ENCODE peak calls at places on chromosomes 13 and 19, in four cellular contexts. One of them, this sample, is unnamed.
A peak's percentile ranks its signal among the peaks of the same experiment; 100 is the strongest.

GRCh38 chr13:25796474-25796873 is 255.3 kb downstream of the SHISA2 start:
- DNase-seq in BJ: no peak
- DNase-seq in psoas muscle: no peak
- DNase-seq in fibroblast of pulmonary artery: no peak
- DNase-seq in this sample: no peak

GRCh38 chr13:26589754-26590153 is 32.3 kb downstream of the WASF3 start:
- DNase-seq in BJ: no peak
- DNase-seq in psoas muscle: no peak
- DNase-seq in fibroblast of pulmonary artery: peak; percentile 48
- DNase-seq in this sample: no peak

GRCh38 chr19:4518345-4519171 is at the start of gene PLIN4:
- DNase-seq in BJ: no peak
- DNase-seq in psoas muscle: peak; percentile 96
- DNase-seq in fibroblast of pulmonary artery: peak; percentile 85
- DNase-seq in this sample: no peak

GRCh38 chr19:7833225-7834156 is 3.5 kb downstream of the EVI5L start:
- DNase-seq in BJ: no peak
- DNase-seq in psoas muscle: no peak
- DNase-seq in fibroblast of pulmonary artery: peak; percentile 81
- DNase-seq in this sample: no peak

GRCh38 chr19:34096020-34096915 is 76.0 kb upstream of the LSM14A start:
- DNase-seq in BJ: no peak
- DNase-seq in psoas muscle: no peak
- DNase-seq in fibroblast of pulmonary artery: peak; percentile 73
- DNase-seq in this sample: peak; percentile 11

GRCh38 chr19:47315125-47315821 is 5.6 kb downstream of the C5AR1 start:
- DNase-seq in BJ: peak; percentile 66
- DNase-seq in psoas muscle: no peak
- DNase-seq in fibroblast of pulmonary artery: peak; percentile 97
- DNase-seq in this sample: peak; percentile 77

GRCh38 chr13:44373601-44374347 is at the start of gene SERP2:
- DNase-seq in BJ: no peak
- DNase-seq in psoas muscle: peak; percentile 62
- DNase-seq in fibroblast of pulmonary artery: peak; percentile 15
- DNase-seq in this sample: no peak

GRCh38 chr19:19651076-19651475 is 7.6 kb upstream of the GMIP start:
- DNase-seq in BJ: no peak
- DNase-seq in psoas muscle: no peak
- DNase-seq in fibroblast of pulmonary artery: no peak
- DNase-seq in this sample: no peak

GRCh38 chr13:114080739-114081561 is 51.5 kb downstream of the RASA3 start:
- DNase-seq in BJ: no peak
- DNase-seq in psoas muscle: peak; percentile 38
- DNase-seq in fibroblast of pulmonary artery: no peak
- DNase-seq in this sample: no peak

GRCh38 chr13:24745516-24745860 is 18.5 kb upstream of the RNF17 start:
- DNase-seq in BJ: no peak
- DNase-seq in psoas muscle: no peak
- DNase-seq in fibroblast of pulmonary artery: no peak
- DNase-seq in this sample: no peak

GRCh38 chr19:3115916-3116602 is 19.8 kb upstream of the GNA15 start:
- DNase-seq in BJ: no peak
- DNase-seq in psoas muscle: peak; percentile 45
- DNase-seq in fibroblast of pulmonary artery: no peak
- DNase-seq in this sample: no peak

GRCh38 chr19:38268539-38268938 is 4.2 kb downstream of the SPINT2 start:
- DNase-seq in BJ: no peak
- DNase-seq in psoas muscle: no peak
- DNase-seq in fibroblast of pulmonary artery: no peak
- DNase-seq in this sample: no peak

GRCh38 chr13:96052655-96053002 is 572 bp downstream of the UGGT2 start:
- DNase-seq in BJ: peak; percentile 7
- DNase-seq in psoas muscle: no peak
- DNase-seq in fibroblast of pulmonary artery: peak; percentile 72
- DNase-seq in this sample: peak; percentile 20

GRCh38 chr13:24680258-24680920 is at the start of gene ATP12A:
- DNase-seq in BJ: no peak
- DNase-seq in psoas muscle: no peak
- DNase-seq in fibroblast of pulmonary artery: no peak
- DNase-seq in this sample: no peak

GRCh38 chr13:21638319-21639282 is 32.3 kb upstream of the FGF9 start:
- DNase-seq in BJ: no peak
- DNase-seq in psoas muscle: no peak
- DNase-seq in fibroblast of pulmonary artery: peak; percentile 43
- DNase-seq in this sample: no peak

GRCh38 chr19:10643968-10644290 is 10.2 kb upstream of the ILF3 start:
- DNase-seq in BJ: no peak
- DNase-seq in psoas muscle: no peak
- DNase-seq in fibroblast of pulmonary artery: no peak
- DNase-seq in this sample: no peak

GRCh38 chr13:44809152-44809551 is 180.1 kb downstream of the NUFIP1 start:
- DNase-seq in BJ: no peak
- DNase-seq in psoas muscle: no peak
- DNase-seq in fibroblast of pulmonary artery: no peak
- DNase-seq in this sample: no peak

GRCh38 chr19:56720281-56720680 is 48.7 kb upstream of the ZNF835 start:
- DNase-seq in BJ: no peak
- DNase-seq in psoas muscle: no peak
- DNase-seq in fibroblast of pulmonary artery: no peak
- DNase-seq in this sample: no peak

GRCh38 chr13:70580825-70581224 is 472.6 kb upstream of the KLHL1 start:
- DNase-seq in BJ: no peak
- DNase-seq in psoas muscle: no peak
- DNase-seq in fibroblast of pulmonary artery: no peak
- DNase-seq in this sample: no peak

GRCh38 chr19:50036905-50037304 is 11.1 kb downstream of the ZNF473 start:
- DNase-seq in BJ: no peak
- DNase-seq in psoas muscle: no peak
- DNase-seq in fibroblast of pulmonary artery: no peak
- DNase-seq in this sample: no peak

GRCh38 chr19:7703332-7703731 is 1.4 kb upstream of the FCER2 start:
- DNase-seq in BJ: no peak
- DNase-seq in psoas muscle: no peak
- DNase-seq in fibroblast of pulmonary artery: no peak
- DNase-seq in this sample: no peak

GRCh38 chr19:14407889-14408640 is 11.1 kb downstream of the DDX39A start:
- DNase-seq in BJ: no peak
- DNase-seq in psoas muscle: no peak
- DNase-seq in fibroblast of pulmonary artery: no peak
- DNase-seq in this sample: no peak

GRCh38 chr19:38224014-38224862 is at the start of gene DPF1:
- DNase-seq in BJ: no peak
- DNase-seq in psoas muscle: no peak
- DNase-seq in fibroblast of pulmonary artery: peak; percentile 64
- DNase-seq in this sample: no peak

GRCh38 chr13:31172001-31172400 is 10.3 kb upstream of the HSPH1 start:
- DNase-seq in BJ: no peak
- DNase-seq in psoas muscle: no peak
- DNase-seq in fibroblast of pulmonary artery: peak; percentile 92
- DNase-seq in this sample: no peak

GRCh38 chr19:13398780-13399726 is 107.2 kb downstream of the CACNA1A start:
- DNase-seq in BJ: peak; percentile 67
- DNase-seq in psoas muscle: no peak
- DNase-seq in fibroblast of pulmonary artery: peak; percentile 93
- DNase-seq in this sample: peak; percentile 75

GRCh38 chr19:23382955-23383354 is 12.3 kb downstream of the ZNF91 start:
- DNase-seq in BJ: no peak
- DNase-seq in psoas muscle: no peak
- DNase-seq in fibroblast of pulmonary artery: no peak
- DNase-seq in this sample: no peak

GRCh38 chr13:44437356-44438233 is 64.0 kb downstream of the SERP2 start:
- DNase-seq in BJ: no peak
- DNase-seq in psoas muscle: no peak
- DNase-seq in fibroblast of pulmonary artery: peak; percentile 69
- DNase-seq in this sample: no peak

GRCh38 chr13:41008349-41008980 is 10.7 kb downstream of the ELF1 start:
- DNase-seq in BJ: no peak
- DNase-seq in psoas muscle: no peak
- DNase-seq in fibroblast of pulmonary artery: peak; percentile 79
- DNase-seq in this sample: peak; percentile 37

GRCh38 chr13:26601669-26602068 is 44.2 kb downstream of the WASF3 start:
- DNase-seq in BJ: no peak
- DNase-seq in psoas muscle: no peak
- DNase-seq in fibroblast of pulmonary artery: peak; percentile 24
- DNase-seq in this sample: no peak

GRCh38 chr13:107190065-107190464 is 622.1 kb upstream of the ARGLU1 start:
- DNase-seq in BJ: no peak
- DNase-seq in psoas muscle: no peak
- DNase-seq in fibroblast of pulmonary artery: no peak
- DNase-seq in this sample: no peak

DNA sequence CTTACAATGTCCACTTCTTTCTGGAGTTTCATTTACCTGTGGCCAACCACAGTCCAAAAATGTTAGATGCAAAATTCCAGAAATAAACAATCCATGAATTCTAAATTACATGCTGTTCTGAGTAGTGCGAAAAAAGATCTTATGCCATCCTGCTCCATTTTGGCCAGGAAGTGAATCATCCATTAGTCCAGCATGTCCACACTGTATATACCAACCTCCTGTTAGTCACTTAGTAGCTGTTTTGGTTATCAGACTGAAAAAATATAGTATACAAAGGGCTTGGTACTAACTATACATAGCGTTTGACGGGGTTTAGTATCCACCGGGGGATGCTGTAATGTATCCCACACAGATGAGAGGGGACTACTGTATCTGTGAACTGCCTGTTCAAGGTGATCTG is 618.0 kb upstream of the ARGLU1 start:
- DNase-seq in BJ: no peak
- DNase-seq in psoas muscle: no peak
- DNase-seq in fibroblast of pulmonary artery: peak; percentile 53
- DNase-seq in this sample: no peak
- H3K4me3 ChIP-seq in BJ: no peak overlapping the region
- H3K4me3 ChIP-seq in psoas muscle: no peak overlapping the region
- H3K4me3 ChIP-seq in fibroblast of pulmonary artery: no peak overlapping the region
- H3K4me3 ChIP-seq in this sample: no peak overlapping the region

DNA sequence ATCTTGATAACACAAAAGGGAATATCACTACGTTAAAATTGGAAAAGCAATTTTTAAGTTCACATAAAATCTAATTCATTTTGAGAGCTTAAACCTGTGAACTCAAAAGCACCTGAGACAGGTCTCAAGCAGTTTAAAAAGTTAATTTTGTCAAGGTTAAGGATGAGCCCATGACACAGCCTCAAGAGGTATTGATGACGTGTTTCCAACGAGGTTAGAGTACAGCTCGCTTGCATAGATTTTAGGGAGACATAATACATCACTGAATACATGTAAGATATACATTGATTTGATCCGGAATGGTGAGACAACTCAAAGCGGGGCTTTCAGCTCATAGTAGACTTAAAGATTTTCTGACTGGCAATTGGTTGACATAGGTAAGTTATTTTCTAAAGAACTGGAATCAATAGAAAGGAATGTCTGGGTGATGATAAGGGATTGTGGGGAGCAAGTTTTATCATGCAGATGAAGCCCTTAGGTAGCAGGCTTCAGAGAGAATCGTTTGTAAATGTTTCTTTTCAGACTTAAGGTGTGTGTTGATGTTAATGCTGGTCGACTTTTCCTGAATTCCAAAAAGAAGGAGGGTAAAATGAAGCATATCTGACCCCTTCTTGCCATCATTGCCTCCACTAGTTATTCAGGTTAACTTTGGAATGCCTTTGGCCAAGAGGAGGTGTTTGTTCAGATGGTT is 2890.6 kb downstream of the PCDH9 start:
- DNase-seq in BJ: no peak
- DNase-seq in psoas muscle: no peak
- DNase-seq in fibroblast of pulmonary artery: no peak
- DNase-seq in this sample: no peak
- TF ChIP-seq CTCF in BJ: no peak
- TF ChIP-seq CTCF in psoas muscle: no peak
- TF ChIP-seq CTCF in fibroblast of pulmonary artery: no peak
- TF ChIP-seq CTCF in this sample: no peak

DNA sequence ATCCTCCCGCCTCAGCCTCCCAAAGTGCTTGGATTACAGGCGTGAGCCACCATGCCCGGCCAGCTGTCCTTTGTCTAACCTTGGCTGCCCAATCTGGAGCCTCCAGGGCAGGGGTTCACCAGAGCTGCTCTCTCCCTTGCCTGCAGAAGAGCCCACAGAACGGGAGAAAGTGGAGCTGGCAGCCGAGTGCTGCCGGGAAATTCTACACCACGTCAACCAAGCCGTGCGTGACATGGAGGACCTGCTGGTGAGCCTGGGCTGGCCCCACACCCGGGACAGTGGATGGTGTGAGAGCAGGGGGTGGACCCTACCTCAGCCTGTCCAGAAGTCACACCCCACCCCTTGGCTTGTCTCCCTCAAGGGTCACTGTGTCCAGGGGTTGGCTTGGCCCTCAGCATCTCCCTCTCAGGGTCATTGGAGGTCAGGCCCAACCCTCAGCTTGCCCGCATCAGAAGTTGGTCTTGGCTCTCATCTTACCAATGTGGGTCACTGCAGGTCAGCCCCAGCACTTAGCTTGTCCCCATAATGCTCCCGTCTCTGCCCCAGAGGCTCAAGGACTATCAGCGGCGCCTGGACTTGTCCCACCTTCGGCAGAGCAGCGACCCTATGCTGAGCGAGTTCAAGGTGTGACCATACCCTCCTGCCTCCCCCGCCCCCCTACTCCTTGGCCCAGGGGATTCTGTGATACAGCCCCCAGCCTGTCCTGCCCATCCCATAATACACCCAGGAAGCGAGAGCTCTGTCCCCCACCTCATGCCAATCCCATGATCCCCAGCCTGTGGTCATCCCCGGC is 20.4 kb downstream of the ARHGEF1 start:
- DNase-seq in BJ: no peak
- DNase-seq in psoas muscle: no peak
- DNase-seq in fibroblast of pulmonary artery: no peak
- DNase-seq in this sample: no peak
- H3K4me3 ChIP-seq in BJ: no peak overlapping the region
- H3K4me3 ChIP-seq in psoas muscle: no peak overlapping the region
- H3K4me3 ChIP-seq in fibroblast of pulmonary artery: no peak overlapping the region
- H3K4me3 ChIP-seq in this sample: no peak overlapping the region

GRCh38 chr19:16293133-16294085 is 31.2 kb upstream of the KLF2 start:
- DNase-seq in BJ: peak; percentile 87
- DNase-seq in psoas muscle: peak; percentile 84
- DNase-seq in fibroblast of pulmonary artery: peak; percentile 100
- DNase-seq in this sample: peak; percentile 96
- TF ChIP-seq CTCF in BJ: no peak
- TF ChIP-seq CTCF in psoas muscle: no peak
- TF ChIP-seq CTCF in fibroblast of pulmonary artery: no peak
- TF ChIP-seq CTCF in this sample: no peak

GRCh38 chr19:17404015-17404414 is 1.4 kb downstream of the BST2 start:
- DNase-seq in BJ: no peak
- DNase-seq in psoas muscle: no peak
- DNase-seq in fibroblast of pulmonary artery: no peak
- DNase-seq in this sample: no peak
- H3K4me3 ChIP-seq in BJ: no peak overlapping the region
- H3K4me3 ChIP-seq in psoas muscle: peak overlapping the region; percentile 65
- H3K4me3 ChIP-seq in fibroblast of pulmonary artery: no peak overlapping the region
- H3K4me3 ChIP-seq in this sample: no peak overlapping the region

This sample was measured in AG04450.